ENCODE peak calls at places on chromosomes 13 and 19, in five cellular contexts. S, T, Q, J and V are unnamed samples.

GRCh38 chr13:105327727-105328126 is 1207.7 kb downstream of the EFNB2 start:
- DNase-seq in S (no peak), T (no peak), Q (no peak), J (no peak), V (no peak)

GRCh38 chr13:37118002-37118401 is 12.5 kb upstream of the CSNK1A1L start:
- DNase-seq in S (no peak), T (no peak), Q (no peak), J (no peak), V (no peak)

GRCh38 chr19:49065905-49066512 is 1.4 kb upstream of the NTF4 start:
- DNase-seq in S (no peak), T (no peak), Q (no peak), J (no peak), V (no peak)

GRCh38 chr13:109131698-109132257 is 502.4 kb downstream of the MYO16 start:
- DNase-seq in S (no peak), T (no peak), Q (no peak), J (no peak), V (peak; percentile 77)

GRCh38 chr19:54937926-54938325 is 9.4 kb downstream of the NLRP7 start:
- DNase-seq in S (no peak), T (no peak), Q (no peak), J (no peak), V (peak; percentile 74)

GRCh38 chr19:29529646-29530548 is 4.1 kb downstream of the VSTM2B start:
- DNase-seq in S (no peak), T (peak; percentile 54), Q (no peak), J (no peak), V (no peak)

GRCh38 chr19:33159893-33160292 is 28.0 kb downstream of the WDR88 start:
- DNase-seq in S (no peak), T (no peak), Q (no peak), J (no peak), V (no peak)

GRCh38 chr19:8074501-8074900 is 21.9 kb downstream of the CCL25 start:
- DNase-seq in S (no peak), T (no peak), Q (no peak), J (no peak), V (no peak)

GRCh38 chr13:98742961-98743360 is 9.5 kb downstream of the SLC15A1 start:
- DNase-seq in S (no peak), T (no peak), Q (no peak), J (no peak), V (no peak)

GRCh38 chr19:37691881-37692504 is 27.6 kb downstream of the ZNF607 start:
- DNase-seq in S (peak; percentile 78), T (peak; percentile 90), Q (peak; percentile 77), J (peak; percentile 66), V (peak; percentile 7)

GRCh38 chr19:40633207-40633606 is 32.0 kb downstream of the LTBP4 start:
- DNase-seq in S (no peak), T (no peak), Q (no peak), J (peak; percentile 37), V (no peak)

GRCh38 chr13:97280478-97280877 is 58.3 kb downstream of the MBNL2 start:
- DNase-seq in S (no peak), T (no peak), Q (no peak), J (no peak), V (no peak)

GRCh38 chr19:52659013-52659412 is 20.9 kb upstream of the ZNF83 start:
- DNase-seq in S (no peak), T (no peak), Q (no peak), J (no peak), V (no peak)

GRCh38 chr13:32824671-32825070 is 191.6 kb upstream of the KL start:
- DNase-seq in S (no peak), T (no peak), Q (no peak), J (peak; percentile 67), V (no peak)

GRCh38 chr13:70391678-70392077 is 283.4 kb upstream of the KLHL1 start:
- DNase-seq in S (no peak), T (no peak), Q (no peak), J (no peak), V (no peak)

GRCh38 chr13:45337803-45338202 is 3.2 kb downstream of the TPT1 start:
- DNase-seq in S (no peak), T (no peak), Q (no peak), J (no peak), V (no peak)

GRCh38 chr13:111304041-111304544 is 16.3 kb upstream of the TEX29 start:
- DNase-seq in S (no peak), T (no peak), Q (no peak), J (no peak), V (peak; percentile 45)

GRCh38 chr13:21694831-21695230 is 24.0 kb downstream of the FGF9 start:
- DNase-seq in S (no peak), T (no peak), Q (no peak), J (no peak), V (no peak)

GRCh38 chr13:69556540-69557196 is 551.0 kb upstream of the ATXN8OS start:
- DNase-seq in S (no peak), T (no peak), Q (no peak), J (no peak), V (no peak)

GRCh38 chr13:85755123-85755522 is 44.1 kb downstream of the SLITRK6 start:
- DNase-seq in S (no peak), T (no peak), Q (no peak), J (no peak), V (no peak)

GRCh38 chr13:96020155-96020575 is 33.0 kb downstream of the UGGT2 start:
- DNase-seq in S (no peak), T (no peak), Q (no peak), J (peak; percentile 27), V (peak; percentile 23)

GRCh38 chr13:30743319-30744055 is 8.1 kb downstream of the ALOX5AP start:
- DNase-seq in S (no peak), T (no peak), Q (no peak), J (peak; percentile 93), V (no peak)

GRCh38 chr19:38975861-38976271 is 324 bp upstream of the FBXO17 start:
- DNase-seq in S (no peak), T (no peak), Q (no peak), J (no peak), V (no peak)

GRCh38 chr13:39765801-39766463 is 110.5 kb downstream of the COG6 start:
- DNase-seq in S (no peak), T (no peak), Q (no peak), J (no peak), V (no peak)

GRCh38 chr19:40396886-40397567 is 7.0 kb upstream of the HIPK4 start:
- DNase-seq in S (no peak), T (no peak), Q (no peak), J (no peak), V (no peak)

GRCh38 chr19:6092329-6093286 is 17.7 kb downstream of the RFX2 start:
- DNase-seq in S (no peak), T (peak; percentile 91), Q (no peak), J (no peak), V (no peak)

GRCh38 chr13:92303428-92303827 is 905.0 kb downstream of the GPC5 start:
- DNase-seq in S (no peak), T (no peak), Q (no peak), J (peak; percentile 10), V (no peak)

GRCh38 chr19:15269806-15270205 is 37.6 kb upstream of the EPHX3 start:
- DNase-seq in S (no peak), T (no peak), Q (no peak), J (no peak), V (no peak)

GRCh38 chr19:15268192-15268927 is 36.1 kb upstream of the EPHX3 start:
- DNase-seq in S (no peak), T (no peak), Q (no peak), J (no peak), V (no peak)

GRCh38 chr19:15265849-15266248 is 33.6 kb upstream of the EPHX3 start:
- DNase-seq in S (no peak), T (peak; percentile 88), Q (no peak), J (peak; percentile 96), V (no peak)

GRCh38 chr19:15266683-15267082 is 34.4 kb upstream of the EPHX3 start:
- DNase-seq in S (no peak), T (no peak), Q (no peak), J (no peak), V (no peak)

DNA sequence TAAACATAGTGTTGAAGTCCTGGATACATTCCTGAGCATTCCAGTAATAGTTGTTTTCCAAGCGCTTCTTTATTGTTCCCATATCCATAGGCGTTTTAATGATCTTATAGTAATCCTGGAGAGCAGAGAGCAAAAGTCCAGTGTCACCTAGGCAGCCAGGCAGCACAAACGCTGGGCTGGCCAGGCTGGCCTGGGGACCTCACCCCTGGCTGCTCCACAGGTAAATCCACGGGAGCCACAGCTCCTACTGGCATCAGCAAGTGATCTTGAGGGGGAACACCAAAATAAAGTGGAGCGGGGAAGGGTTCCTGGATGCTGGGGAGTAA is 36.6 kb upstream of the EPHX3 start:
- DNase-seq in S (no peak), T (no peak), Q (no peak), J (no peak), V (no peak)
- H3K27ac ChIP-seq in S (no peak overlapping the region), T (no peak overlapping the region), Q (no peak overlapping the region), J (no peak overlapping the region), V (no peak overlapping the region)

GRCh38 chr19:50723735-50724521 is 764 bp downstream of the CLEC11A start:
- DNase-seq in S (no peak), T (no peak), Q (no peak), J (no peak), V (no peak)

GRCh38 chr19:50722248-50723013 is 733 bp upstream of the CLEC11A start:
- DNase-seq in S (no peak), T (no peak), Q (no peak), J (no peak), V (no peak)

GRCh38 chr19:50724522-50725217 is 1.5 kb downstream of the CLEC11A start:
- DNase-seq in S (peak; percentile 99), T (peak; percentile 100), Q (peak; percentile 89), J (peak; percentile 99), V (peak; percentile 55)

GRCh38 chr19:50721441-50722137 is 1.6 kb upstream of the CLEC11A start:
- DNase-seq in S (no peak), T (no peak), Q (no peak), J (no peak), V (no peak)

GRCh38 chr19:50723069-50723468 is at the start of gene CLEC11A:
- DNase-seq in S (no peak), T (no peak), Q (no peak), J (peak; percentile 55), V (no peak)
- H3K27ac ChIP-seq in S (peak within 1 kb of the TSS; percentile 16), T (peak within 1 kb of the TSS; percentile 65), Q (no peak within 1 kb of the TSS), J (peak within 1 kb of the TSS; percentile 81), V (no peak within 1 kb of the TSS)

GRCh38 chr19:11473725-11474124 is 7.1 kb downstream of the ELAVL3 start:
- DNase-seq in S (no peak), T (no peak), Q (no peak), J (no peak), V (no peak)
- H3K27ac ChIP-seq in S (no peak overlapping the region), T (no peak overlapping the region), Q (no peak overlapping the region), J (no peak overlapping the region), V (no peak overlapping the region)

DNA sequence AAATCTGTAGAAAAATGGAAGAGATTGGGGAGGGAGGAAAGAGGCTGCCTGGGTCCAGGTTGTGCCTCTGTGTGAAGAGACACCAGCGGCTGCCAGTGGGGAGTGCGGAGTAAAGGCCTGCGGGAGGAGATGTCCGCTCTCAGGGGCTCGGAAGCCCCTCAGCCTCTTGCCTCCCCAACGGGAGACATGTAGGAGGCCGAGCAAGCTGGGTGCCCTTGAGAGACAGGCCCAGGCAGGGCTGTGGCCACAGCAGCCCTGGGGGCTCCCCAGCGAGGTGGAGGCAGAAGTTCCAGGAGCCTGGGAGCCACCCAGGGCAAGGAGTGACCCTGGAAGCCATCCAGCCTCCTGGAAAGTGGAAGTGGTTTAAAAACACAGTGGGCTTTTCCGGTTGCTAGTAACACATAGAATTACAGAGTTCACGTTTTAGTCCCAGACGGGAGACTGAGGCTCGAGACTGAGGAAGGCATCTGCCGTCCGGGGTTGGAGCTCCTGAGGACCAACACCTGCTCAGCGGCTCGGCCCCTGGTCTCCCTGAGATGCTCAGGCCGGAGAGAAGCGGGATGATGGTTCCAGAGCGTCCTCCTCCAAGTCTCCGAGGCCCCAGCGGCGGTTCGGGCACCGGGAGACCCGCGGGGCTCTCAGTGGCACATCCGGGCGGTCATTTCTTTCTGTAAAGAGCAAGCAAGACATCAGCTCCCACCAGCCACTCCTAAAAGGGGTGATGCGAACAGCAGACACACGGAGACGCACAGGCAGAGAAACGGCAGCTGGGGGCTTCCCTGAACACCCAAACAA is 21.9 kb upstream of the MKNK2 start:
- DNase-seq in S (no peak), T (no peak), Q (no peak), J (no peak), V (no peak)
- H3K27ac ChIP-seq in S (no peak overlapping the region), T (no peak overlapping the region), Q (no peak overlapping the region), J (no peak overlapping the region), V (no peak overlapping the region)